ENCODE peak calls at places on chromosomes 11 and 22, in nine cellular contexts. M, I, N, H, B, V, K, Q and G are unnamed samples.

GRCh38 chr11:117949062-117949461 is 19.9 kb upstream of the TMPRSS13 start:
- DNase-seq in M (no peak), I (no peak), N (no peak), H (no peak), B (no peak), V (no peak), K (no peak), Q (no peak), G (no peak)

GRCh38 chr11:127223633-127224032 is 223.1 kb upstream of the KIRREL3 start:
- DNase-seq in M (no peak), I (no peak), N (no peak), H (no peak), B (no peak), V (no peak), K (no peak), Q (no peak), G (no peak)

GRCh38 chr11:111911563-111912401 is at the start of gene CRYAB:
- DNase-seq in M (no peak), I (peak; percentile 67), N (peak; percentile 16), H (no peak), B (no peak), V (peak; percentile 89), K (no peak), Q (no peak), G (peak; percentile 98)

GRCh38 chr11:61499816-61500491 is 8.6 kb upstream of the LRRC10B start:
- DNase-seq in M (no peak), I (no peak), N (no peak), H (no peak), B (no peak), V (no peak), K (no peak), Q (no peak), G (no peak)

GRCh38 chr11:113114452-113115027 is 153.3 kb downstream of the NCAM1 start:
- DNase-seq in M (peak; percentile 46), I (peak; percentile 68), N (peak; percentile 51), H (no peak), B (no peak), V (peak; percentile 59), K (no peak), Q (no peak), G (peak; percentile 60)

GRCh38 chr11:60866911-60867870 is at the start of gene ZP1:
- DNase-seq in M (no peak), I (no peak), N (peak; percentile 36), H (no peak), B (no peak), V (no peak), K (no peak), Q (no peak), G (peak; percentile 29)

GRCh38 chr11:105670811-105671210 is 60.9 kb downstream of the GRIA4 start:
- DNase-seq in M (no peak), I (no peak), N (no peak), H (no peak), B (no peak), V (no peak), K (no peak), Q (no peak), G (peak; percentile 39)

GRCh38 chr11:830295-831131 is 2.2 kb upstream of the CD151 start:
- DNase-seq in M (peak; percentile 85), I (peak; percentile 88), N (peak; percentile 90), H (no peak), B (peak; percentile 65), V (peak; percentile 81), K (no peak), Q (no peak), G (peak; percentile 77)

GRCh38 chr22:39236321-39237275 is 8.2 kb downstream of the PDGFB start:
- DNase-seq in M (no peak), I (no peak), N (no peak), H (peak; percentile 40), B (peak; percentile 42), V (peak; percentile 90), K (no peak), Q (no peak), G (no peak)

GRCh38 chr22:48441553-48441850 is 1386.2 kb downstream of the BRD1 start:
- DNase-seq in M (no peak), I (no peak), N (no peak), H (no peak), B (no peak), V (no peak), K (no peak), Q (no peak), G (no peak)

GRCh38 chr11:96978751-96979150 is 588.9 kb downstream of the JRKL start:
- DNase-seq in M (no peak), I (no peak), N (no peak), H (no peak), B (no peak), V (no peak), K (no peak), Q (no peak), G (no peak)

GRCh38 chr11:44301856-44302231 is 8.1 kb downstream of the ALX4 start:
- DNase-seq in M (peak; percentile 28), I (no peak), N (no peak), H (no peak), B (no peak), V (no peak), K (no peak), Q (no peak), G (no peak)

GRCh38 chr11:65918211-65919150 is at the start of gene C11orf68:
- DNase-seq in M (no peak), I (peak; percentile 56), N (no peak), H (no peak), B (no peak), V (peak; percentile 14), K (no peak), Q (no peak), G (peak; percentile 60)

GRCh38 chr11:131904756-131905155 is 534.3 kb downstream of the NTM start:
- DNase-seq in M (no peak), I (peak; percentile 44), N (no peak), H (no peak), B (no peak), V (no peak), K (no peak), Q (no peak), G (peak; percentile 81)

GRCh38 chr22:47618611-47619010 is 856.2 kb downstream of the TBC1D22A start:
- DNase-seq in M (no peak), I (no peak), N (no peak), H (no peak), B (no peak), V (no peak), K (no peak), Q (no peak), G (no peak)

GRCh38 chr22:41899110-41899509 is 15.8 kb downstream of the SHISA8 start:
- DNase-seq in M (no peak), I (no peak), N (no peak), H (no peak), B (no peak), V (peak; percentile 58), K (no peak), Q (no peak), G (no peak)

GRCh38 chr11:17434108-17434507 is 42.5 kb downstream of the ABCC8 start:
- DNase-seq in M (no peak), I (no peak), N (no peak), H (no peak), B (no peak), V (no peak), K (no peak), Q (no peak), G (no peak)

GRCh38 chr11:41456288-41456687 is 3.2 kb downstream of the LRRC4C start:
- DNase-seq in M (no peak), I (no peak), N (no peak), H (no peak), B (no peak), V (no peak), K (no peak), Q (no peak), G (no peak)

GRCh38 chr11:75298191-75298590 is 53.3 kb downstream of the ARRB1 start:
- DNase-seq in M (no peak), I (no peak), N (no peak), H (no peak), B (no peak), V (no peak), K (no peak), Q (no peak), G (no peak)

GRCh38 chr22:22025320-22026156 is 43.0 kb upstream of the TOP3B start:
- DNase-seq in M (no peak), I (no peak), N (no peak), H (no peak), B (no peak), V (no peak), K (no peak), Q (no peak), G (no peak)

GRCh38 chr22:46280999-46281623 is 13.3 kb downstream of the TTC38 start:
- DNase-seq in M (no peak), I (no peak), N (no peak), H (no peak), B (no peak), V (no peak), K (no peak), Q (no peak), G (no peak)

GRCh38 chr11:112049777-112050176 is 24.0 kb downstream of the PIH1D2 start:
- DNase-seq in M (no peak), I (no peak), N (no peak), H (no peak), B (no peak), V (no peak), K (no peak), Q (no peak), G (peak; percentile 75)

GRCh38 chr22:38900677-38901076 is 28.7 kb upstream of the CBX6 start:
- DNase-seq in M (no peak), I (no peak), N (no peak), H (no peak), B (no peak), V (no peak), K (no peak), Q (no peak), G (no peak)

GRCh38 chr22:37487559-37487958 is 1.4 kb upstream of the MFNG start:
- DNase-seq in M (no peak), I (no peak), N (no peak), H (no peak), B (no peak), V (no peak), K (no peak), Q (no peak), G (no peak)

GRCh38 chr11:112270551-112271180 is 10.0 kb upstream of the PLET1 start:
- DNase-seq in M (peak; percentile 59), I (no peak), N (no peak), H (no peak), B (no peak), V (no peak), K (no peak), Q (no peak), G (peak; percentile 47)

GRCh38 chr11:76419896-76420295 is 24.9 kb upstream of the EMSY start:
- DNase-seq in M (peak; percentile 12), I (no peak), N (no peak), H (no peak), B (no peak), V (no peak), K (no peak), Q (no peak), G (peak; percentile 16)

GRCh38 chr11:35107866-35108265 is 31.1 kb upstream of the CD44 start:
- DNase-seq in M (no peak), I (no peak), N (no peak), H (no peak), B (no peak), V (no peak), K (no peak), Q (no peak), G (no peak)